ENCODE peak calls at places on chromosomes 16 and 17, in four cellular contexts. Y is fibroblast of the aortic adventitia; D is activated T-helper 1 cell treated with anti-CD3 and anti-CD28 coated beads, Interleukin-12 subunit alpha, Interleukin-12 subunit beta, Interleukin-2, Interleukin-4 antibody, amounts not matched to agents 30 ng/mL and 10 ng/mL and 1 ng/mL, durations not matched to agents 14 hours and 24 hours and 36 hours; K is GM19239. H is an unnamed sample.

GRCh38 chr16:49828545-49829267 is 27.2 kb downstream of the ZNF423 start:
- DNase-seq in D (no peak), Y (no peak), K (no peak), H (no peak)

GRCh38 chr17:60145006-60145935 is 4.5 kb upstream of the CA4 start:
- DNase-seq in D (no peak), Y (peak; percentile 56), K (no peak), H (no peak)

GRCh38 chr17:47739150-47739549 is 6.1 kb downstream of the TBX21 start:
- DNase-seq in K (no peak), D (no peak), Y (no peak), H (no peak)

GRCh38 chr17:79366988-79367571 is 243.8 kb downstream of the RBFOX3 start:
- DNase-seq in Y (no peak), D (no peak), K (no peak), H (no peak)

GRCh38 chr17:79923974-79924638 is 84.9 kb upstream of the CBX4 start:
- DNase-seq in K (no peak), D (peak; percentile 14), Y (peak; percentile 17), H (no peak)

GRCh38 chr16:21656795-21657768 is 4.7 kb upstream of the IGSF6 start:
- DNase-seq in D (peak; percentile 32), K (peak; percentile 58), Y (peak; percentile 77), H (peak; percentile 69)

GRCh38 chr16:89118361-89119061 is 24.9 kb downstream of the ACSF3 start:
- DNase-seq in Y (no peak), D (no peak), K (no peak), H (no peak)

GRCh38 chr17:48155889-48156670 is 48.5 kb downstream of the SNX11 start:
- DNase-seq in D (no peak), Y (no peak), K (no peak), H (no peak)

GRCh38 chr17:507441-507840 is 154.8 kb upstream of the RPH3AL start:
- DNase-seq in K (no peak), Y (no peak), D (no peak), H (no peak)

GRCh38 chr17:47693667-47694017 is 319 bp upstream of the TBKBP1 start:
- DNase-seq in D (no peak), K (no peak), Y (no peak), H (no peak)

GRCh38 chr16:47247691-47248090 is 103.9 kb upstream of the NETO2 start:
- DNase-seq in Y (no peak), K (no peak), D (no peak), H (no peak)

GRCh38 chr17:69581061-69581955 is 166.8 kb downstream of the MAP2K6 start:
- DNase-seq in K (peak; percentile 13), Y (no peak), D (no peak), H (no peak)

GRCh38 chr17:72118588-72119279 is 2.1 kb upstream of the SOX9 start:
- DNase-seq in Y (peak; percentile 77), D (no peak), K (no peak), H (peak; percentile 76)

GRCh38 chr17:31788956-31789355 is 70.1 kb downstream of the COPRS start:
- DNase-seq in Y (peak; percentile 21), D (no peak), K (no peak), H (peak; percentile 77)

GRCh38 chr16:17556276-17557052 is 85.7 kb upstream of the XYLT1 start:
- DNase-seq in D (no peak), K (peak; percentile 29), Y (peak; percentile 36), H (peak; percentile 44)

GRCh38 chr16:15427648-15428239 is 6.6 kb upstream of the BMERB1 start:
- DNase-seq in K (peak; percentile 28), D (peak; percentile 22), Y (peak; percentile 90), H (peak; percentile 85)

GRCh38 chr16:23768581-23768980 is 13.8 kb downstream of the CHP2 start:
- DNase-seq in K (no peak), D (no peak), Y (no peak), H (no peak)

GRCh38 chr17:13410874-13411273 is 190.9 kb downstream of the HS3ST3A1 start:
- DNase-seq in K (no peak), Y (peak; percentile 65), D (no peak), H (peak; percentile 71)

GRCh38 chr16:54546481-54546880 is 259.9 kb upstream of the IRX3 start:
- DNase-seq in K (no peak), Y (peak; percentile 14), D (no peak), H (no peak)

GRCh38 chr16:15451098-15451731 is 16.8 kb downstream of the BMERB1 start:
- DNase-seq in D (no peak), Y (no peak), K (no peak), H (no peak)

H was measured in fibroblast of mammary gland.